ENCODE peak calls at places on chromosome 22, in four cellular contexts. One of them, this sample, is unnamed. For H3K4me1, the result is how much of the 10 kb centered on the place peaks cover.

GRCh38 chr22:35400335-35400680 is 368 bp downstream of the MCM5 start:
- DNase-seq in cardiac muscle cell: no peak
- DNase-seq in fibroblast of lung: no peak
- DNase-seq in CD8-positive, alpha-beta T cell: no peak
- DNase-seq in this sample: no peak

GRCh38 chr22:39534591-39535301 is 2.2 kb upstream of the RPS19BP1 start:
- DNase-seq in CD8-positive, alpha-beta T cell: peak
- DNase-seq in fibroblast of lung: peak
- DNase-seq in cardiac muscle cell: peak
- DNase-seq in this sample: no peak

GRCh38 chr22:44325718-44326548 is 13.2 kb upstream of the SHISAL1 start:
- DNase-seq in fibroblast of lung: peak
- DNase-seq in cardiac muscle cell: peak
- DNase-seq in CD8-positive, alpha-beta T cell: no peak
- DNase-seq in this sample: no peak

GRCh38 chr22:46652930-46653331 is 32.7 kb downstream of the GRAMD4 start:
- DNase-seq in fibroblast of lung: peak
- DNase-seq in cardiac muscle cell: peak
- DNase-seq in CD8-positive, alpha-beta T cell: no peak
- DNase-seq in this sample: no peak

GRCh38 chr22:40224702-40225101 is 47.0 kb downstream of the TNRC6B start:
- DNase-seq in CD8-positive, alpha-beta T cell: no peak
- DNase-seq in cardiac muscle cell: no peak
- DNase-seq in fibroblast of lung: no peak
- DNase-seq in this sample: no peak

GRCh38 chr22:21791635-21792625 is 56.3 kb upstream of the YPEL1 start:
- DNase-seq in cardiac muscle cell: peak
- DNase-seq in CD8-positive, alpha-beta T cell: peak
- DNase-seq in fibroblast of lung: peak
- DNase-seq in this sample: no peak

GRCh38 chr22:44730490-44731356 is 21.7 kb upstream of the ARHGAP8 start:
- DNase-seq in cardiac muscle cell: no peak
- DNase-seq in fibroblast of lung: no peak
- DNase-seq in CD8-positive, alpha-beta T cell: no peak
- DNase-seq in this sample: no peak

GRCh38 chr22:25650834-25651233 is 86.4 kb downstream of the GRK3 start:
- DNase-seq in CD8-positive, alpha-beta T cell: no peak
- DNase-seq in cardiac muscle cell: no peak
- DNase-seq in fibroblast of lung: no peak
- DNase-seq in this sample: no peak

GRCh38 chr22:40030757-40031092 is 36.0 kb downstream of the FAM83F start:
- DNase-seq in CD8-positive, alpha-beta T cell: no peak
- DNase-seq in cardiac muscle cell: no peak
- DNase-seq in fibroblast of lung: no peak
- DNase-seq in this sample: no peak

GRCh38 chr22:39471421-39472141 is 14.8 kb downstream of the MGAT3 start:
- DNase-seq in CD8-positive, alpha-beta T cell: no peak
- DNase-seq in fibroblast of lung: no peak
- DNase-seq in cardiac muscle cell: peak
- DNase-seq in this sample: no peak

GRCh38 chr22:50115693-50116092 is 25.9 kb downstream of the MOV10L1 start:
- DNase-seq in fibroblast of lung: peak
- DNase-seq in cardiac muscle cell: peak
- DNase-seq in CD8-positive, alpha-beta T cell: no peak
- DNase-seq in this sample: no peak

GRCh38 chr22:19868333-19868732 is 13.7 kb upstream of the GNB1L start:
- DNase-seq in fibroblast of lung: no peak
- DNase-seq in cardiac muscle cell: no peak
- DNase-seq in CD8-positive, alpha-beta T cell: no peak
- DNase-seq in this sample: no peak

GRCh38 chr22:45645526-45646414 is 25.9 kb upstream of the ATXN10 start:
- DNase-seq in cardiac muscle cell: peak
- DNase-seq in CD8-positive, alpha-beta T cell: peak
- DNase-seq in fibroblast of lung: peak
- DNase-seq in this sample: no peak

GRCh38 chr22:45263790-45264269 is 20.9 kb upstream of the UPK3A start:
- DNase-seq in fibroblast of lung: peak
- DNase-seq in cardiac muscle cell: peak
- DNase-seq in CD8-positive, alpha-beta T cell: no peak
- DNase-seq in this sample: no peak

GRCh38 chr22:29167032-29167911 is 38.4 kb upstream of the EMID1 start:
- DNase-seq in CD8-positive, alpha-beta T cell: no peak
- DNase-seq in cardiac muscle cell: no peak
- DNase-seq in fibroblast of lung: no peak
- DNase-seq in this sample: no peak

GRCh38 chr22:42388130-42388797 is 43.9 kb downstream of the NFAM1 start:
- DNase-seq in CD8-positive, alpha-beta T cell: no peak
- DNase-seq in cardiac muscle cell: peak
- DNase-seq in fibroblast of lung: no peak
- DNase-seq in this sample: no peak

GRCh38 chr22:49663823-49664222 is 163.8 kb downstream of the BRD1 start:
- DNase-seq in cardiac muscle cell: no peak
- DNase-seq in CD8-positive, alpha-beta T cell: no peak
- DNase-seq in fibroblast of lung: no peak
- DNase-seq in this sample: no peak

GRCh38 chr22:46815896-46816721 is 53.7 kb downstream of the TBC1D22A start:
- DNase-seq in CD8-positive, alpha-beta T cell: no peak
- DNase-seq in fibroblast of lung: peak
- DNase-seq in cardiac muscle cell: peak
- DNase-seq in this sample: no peak

GRCh38 chr22:19798825-19799224 is 38.2 kb downstream of the TBX1 start:
- DNase-seq in fibroblast of lung: no peak
- DNase-seq in CD8-positive, alpha-beta T cell: no peak
- DNase-seq in cardiac muscle cell: no peak
- DNase-seq in this sample: no peak

GRCh38 chr22:45329536-45329936 is 19.8 kb downstream of the FAM118A start:
- DNase-seq in CD8-positive, alpha-beta T cell: no peak
- DNase-seq in fibroblast of lung: no peak
- DNase-seq in cardiac muscle cell: no peak
- DNase-seq in this sample: no peak

GRCh38 chr22:45103756-45104155 is 60.0 kb upstream of the NUP50 start:
- DNase-seq in cardiac muscle cell: no peak
- DNase-seq in fibroblast of lung: no peak
- DNase-seq in CD8-positive, alpha-beta T cell: no peak
- DNase-seq in this sample: no peak

GRCh38 chr22:20427945-20428417 is 9.6 kb downstream of the SCARF2 start:
- DNase-seq in fibroblast of lung: no peak
- DNase-seq in CD8-positive, alpha-beta T cell: no peak
- DNase-seq in cardiac muscle cell: no peak
- DNase-seq in this sample: no peak

GRCh38 chr22:33717694-33718396 is 202.4 kb downstream of the LARGE1 start:
- DNase-seq in CD8-positive, alpha-beta T cell: no peak
- DNase-seq in fibroblast of lung: no peak
- DNase-seq in cardiac muscle cell: no peak
- DNase-seq in this sample: no peak

GRCh38 chr22:41193829-41194228 is 11.3 kb upstream of the L3MBTL2 start:
- DNase-seq in cardiac muscle cell: no peak
- DNase-seq in fibroblast of lung: no peak
- DNase-seq in CD8-positive, alpha-beta T cell: no peak
- DNase-seq in this sample: no peak

GRCh38 chr22:20523118-20523983 is 15.9 kb downstream of the MED15 start:
- DNase-seq in CD8-positive, alpha-beta T cell: no peak
- DNase-seq in cardiac muscle cell: peak
- DNase-seq in fibroblast of lung: peak
- DNase-seq in this sample: no peak

GRCh38 chr22:35538801-35539321 is 1.8 kb upstream of the RASD2 start:
- DNase-seq in cardiac muscle cell: peak
- DNase-seq in CD8-positive, alpha-beta T cell: no peak
- DNase-seq in fibroblast of lung: no peak
- DNase-seq in this sample: no peak

GRCh38 chr22:16824718-16825687 is at the start of gene XKR3:
- DNase-seq in fibroblast of lung: no peak
- DNase-seq in CD8-positive, alpha-beta T cell: no peak
- DNase-seq in cardiac muscle cell: no peak
- DNase-seq in this sample: no peak

GRCh38 chr22:19042285-19043110 is 79.7 kb downstream of the DGCR2 start:
- DNase-seq in fibroblast of lung: no peak
- DNase-seq in cardiac muscle cell: no peak
- DNase-seq in CD8-positive, alpha-beta T cell: no peak
- DNase-seq in this sample: no peak

GRCh38 chr22:45200862-45201511 is 37.3 kb downstream of the NUP50 start:
- DNase-seq in cardiac muscle cell: peak
- DNase-seq in fibroblast of lung: peak
- DNase-seq in CD8-positive, alpha-beta T cell: no peak
- DNase-seq in this sample: no peak

GRCh38 chr22:34068011-34068410 is 147.7 kb upstream of the LARGE1 start:
- DNase-seq in cardiac muscle cell: no peak
- DNase-seq in CD8-positive, alpha-beta T cell: no peak
- DNase-seq in fibroblast of lung: no peak
- DNase-seq in this sample: no peak

GRCh38 chr22:44424867-44425351 is 73.1 kb downstream of the RTL6 start:
- DNase-seq in CD8-positive, alpha-beta T cell: no peak
- DNase-seq in fibroblast of lung: no peak
- DNase-seq in cardiac muscle cell: no peak
- DNase-seq in this sample: no peak

GRCh38 chr22:44042822-44043221 is 18.7 kb downstream of the PARVB start:
- DNase-seq in fibroblast of lung: peak
- DNase-seq in CD8-positive, alpha-beta T cell: no peak
- DNase-seq in cardiac muscle cell: no peak
- DNase-seq in this sample: no peak

GRCh38 chr22:11066458-11067285 is 4461.3 kb upstream of the OR11H1 start:
- DNase-seq in fibroblast of lung: no peak
- DNase-seq in CD8-positive, alpha-beta T cell: peak
- DNase-seq in cardiac muscle cell: no peak
- DNase-seq in this sample: no peak
- H3K4me3 ChIP-seq in fibroblast of lung: no peak
- H3K4me3 ChIP-seq in CD8-positive, alpha-beta T cell: no peak
- H3K4me3 ChIP-seq in cardiac muscle cell: no peak
- H3K4me3 ChIP-seq in this sample: peak

DNA sequence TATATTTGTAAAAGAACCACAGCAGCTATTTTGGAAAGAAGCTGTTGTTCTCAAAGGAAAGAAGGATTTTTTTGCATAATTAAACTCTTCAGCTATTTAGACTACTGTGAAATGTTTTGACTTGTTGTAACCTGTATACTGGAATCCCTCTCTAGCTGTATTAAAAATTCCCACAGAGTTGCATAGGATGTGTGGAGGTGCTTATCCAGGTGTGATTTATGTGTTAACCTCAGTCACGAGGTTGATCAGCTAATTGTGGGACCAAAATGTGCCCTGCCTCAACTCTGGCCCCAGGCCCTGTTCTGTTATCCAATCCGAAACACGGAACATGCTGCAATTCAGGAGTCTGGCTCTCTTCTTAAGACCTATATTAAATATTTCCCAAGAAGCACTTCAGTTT is 70.1 kb downstream of the LIF start:
- DNase-seq in cardiac muscle cell: no peak
- DNase-seq in CD8-positive, alpha-beta T cell: no peak
- DNase-seq in fibroblast of lung: no peak
- DNase-seq in this sample: no peak
- H3K4me1 ChIP-seq in cardiac muscle cell: under half
- H3K4me1 ChIP-seq in CD8-positive, alpha-beta T cell: under half
- H3K4me1 ChIP-seq in fibroblast of lung: under half
- H3K4me1 ChIP-seq in this sample: under half

GRCh38 chr22:32561163-32561562 is 86.6 kb downstream of the FBXO7 start:
- DNase-seq in cardiac muscle cell: no peak
- DNase-seq in fibroblast of lung: no peak
- DNase-seq in CD8-positive, alpha-beta T cell: no peak
- DNase-seq in this sample: no peak

GRCh38 chr22:32556150-32556549 is 81.5 kb downstream of the FBXO7 start:
- DNase-seq in CD8-positive, alpha-beta T cell: no peak
- DNase-seq in cardiac muscle cell: no peak
- DNase-seq in fibroblast of lung: no peak
- DNase-seq in this sample: no peak

GRCh38 chr22:32558681-32559355 is 84.2 kb downstream of the FBXO7 start:
- DNase-seq in cardiac muscle cell: peak
- DNase-seq in CD8-positive, alpha-beta T cell: no peak
- DNase-seq in fibroblast of lung: peak
- DNase-seq in this sample: no peak

GRCh38 chr22:32555546-32555945 is 80.9 kb downstream of the FBXO7 start:
- DNase-seq in CD8-positive, alpha-beta T cell: no peak
- DNase-seq in cardiac muscle cell: peak
- DNase-seq in fibroblast of lung: no peak
- DNase-seq in this sample: no peak

DNA sequence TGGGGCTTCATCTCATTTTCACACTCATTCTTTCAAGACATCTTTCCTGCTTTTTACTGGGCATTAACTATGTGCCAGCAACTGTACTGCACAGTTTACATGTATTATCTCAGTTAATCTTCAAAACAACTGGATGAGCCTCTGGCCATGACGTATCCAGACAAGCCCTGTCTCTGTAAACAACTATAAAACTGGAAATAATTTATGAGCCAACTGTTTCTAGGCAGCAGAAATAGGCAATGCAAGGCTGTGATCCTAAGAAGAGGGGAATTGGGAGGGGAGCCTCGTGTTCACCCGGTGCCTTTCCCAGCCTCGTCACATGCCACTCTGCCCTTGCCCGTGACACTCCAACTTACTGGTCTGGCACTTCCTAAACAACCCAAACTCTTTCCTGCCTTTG is 82.8 kb downstream of the FBXO7 start:
- DNase-seq in CD8-positive, alpha-beta T cell: no peak
- DNase-seq in fibroblast of lung: no peak
- DNase-seq in cardiac muscle cell: no peak
- DNase-seq in this sample: no peak
- H3K27ac ChIP-seq in CD8-positive, alpha-beta T cell: no peak
- H3K27ac ChIP-seq in fibroblast of lung: no peak
- H3K27ac ChIP-seq in cardiac muscle cell: no peak
- H3K27ac ChIP-seq in this sample: no peak

GRCh38 chr22:27311666-27312566 is 489.6 kb downstream of the MN1 start:
- DNase-seq in CD8-positive, alpha-beta T cell: no peak
- DNase-seq in fibroblast of lung: no peak
- DNase-seq in cardiac muscle cell: peak
- DNase-seq in this sample: no peak
- H3K4me3 ChIP-seq in CD8-positive, alpha-beta T cell: no peak
- H3K4me3 ChIP-seq in fibroblast of lung: no peak
- H3K4me3 ChIP-seq in cardiac muscle cell: no peak
- H3K4me3 ChIP-seq in this sample: no peak

GRCh38 chr22:23243006-23243573 is 62.8 kb downstream of the BCR start:
- DNase-seq in CD8-positive, alpha-beta T cell: peak
- DNase-seq in cardiac muscle cell: no peak
- DNase-seq in fibroblast of lung: no peak
- DNase-seq in this sample: peak
- H3K4me1 ChIP-seq in CD8-positive, alpha-beta T cell: half or more
- H3K4me1 ChIP-seq in cardiac muscle cell: under half
- H3K4me1 ChIP-seq in fibroblast of lung: under half
- H3K4me1 ChIP-seq in this sample: under half